ENCODE peak calls at places on chromosome 21, in six cellular contexts. Y, G, F, A, U and I are unnamed samples.

GRCh38 chr21:44684077-44684476 is 2.1 kb upstream of the KRTAP12-1 start:
- DNase-seq in G (no peak), Y (no peak), A (no peak), F (no peak), U (no peak), I (no peak)

GRCh38 chr21:45516671-45517151 is 25.5 kb downstream of the SLC19A1 start:
- DNase-seq in F (no peak), A (no peak), Y (no peak), U (no peak), G (no peak), I (no peak)

GRCh38 chr21:16420086-16420724 is 690.4 kb downstream of the USP25 start:
- DNase-seq in F (no peak), A (peak; percentile 2), G (no peak), Y (peak; percentile 18), U (peak; percentile 2), I (no peak)

GRCh38 chr21:18608226-18608625 is 204.6 kb upstream of the TMPRSS15 start:
- DNase-seq in F (no peak), A (no peak), U (no peak), G (no peak), Y (no peak), I (no peak)

GRCh38 chr21:39867198-39867650 is at the start of gene PCP4:
- DNase-seq in G (peak; percentile 78), U (peak; percentile 53), Y (no peak), A (no peak), F (peak; percentile 82), I (peak; percentile 92)

GRCh38 chr21:31299291-31300147 is 44.5 kb downstream of the TIAM1 start:
- DNase-seq in A (no peak), G (no peak), Y (no peak), F (no peak), U (no peak), I (no peak)

GRCh38 chr21:34875830-34876229 is 173.3 kb downstream of the RUNX1 start:
- DNase-seq in U (no peak), Y (peak; percentile 50), A (no peak), G (no peak), F (no peak), I (no peak)

GRCh38 chr21:46392921-46393320 is 65.8 kb upstream of the DIP2A start:
- DNase-seq in Y (peak; percentile 29), A (no peak), F (no peak), U (no peak), G (no peak), I (no peak)

GRCh38 chr21:44507673-44508425 is 32.1 kb downstream of the KRTAP10-1 start:
- DNase-seq in G (no peak), Y (no peak), U (no peak), A (no peak), F (no peak), I (no peak)

GRCh38 chr21:29155118-29155932 is 24.9 kb downstream of the MAP3K7CL start:
- DNase-seq in F (no peak), U (peak; percentile 11), Y (peak; percentile 62), G (no peak), A (no peak), I (peak; percentile 36)

GRCh38 chr21:46001821-46002681 is 20.5 kb downstream of the COL6A1 start:
- DNase-seq in F (no peak), G (no peak), A (no peak), Y (no peak), U (no peak), I (no peak)

GRCh38 chr21:31660134-31660565 is 657 bp downstream of the SOD1 start:
- DNase-seq in G (no peak), F (no peak), Y (no peak), U (no peak), A (peak; percentile 37), I (peak; percentile 54)

GRCh38 chr21:41369105-41369914 is 7.5 kb downstream of the MX2 start:
- DNase-seq in U (peak; percentile 8), F (peak; percentile 56), A (peak; percentile 30), G (no peak), Y (no peak), I (peak; percentile 84)
- H3K4me3 ChIP-seq in U (peak overlapping the region; percentile 27), F (no peak overlapping the region), A (no peak overlapping the region), G (peak overlapping the region; percentile 45), Y (no peak overlapping the region), I (peak overlapping the region; percentile 46)

DNA sequence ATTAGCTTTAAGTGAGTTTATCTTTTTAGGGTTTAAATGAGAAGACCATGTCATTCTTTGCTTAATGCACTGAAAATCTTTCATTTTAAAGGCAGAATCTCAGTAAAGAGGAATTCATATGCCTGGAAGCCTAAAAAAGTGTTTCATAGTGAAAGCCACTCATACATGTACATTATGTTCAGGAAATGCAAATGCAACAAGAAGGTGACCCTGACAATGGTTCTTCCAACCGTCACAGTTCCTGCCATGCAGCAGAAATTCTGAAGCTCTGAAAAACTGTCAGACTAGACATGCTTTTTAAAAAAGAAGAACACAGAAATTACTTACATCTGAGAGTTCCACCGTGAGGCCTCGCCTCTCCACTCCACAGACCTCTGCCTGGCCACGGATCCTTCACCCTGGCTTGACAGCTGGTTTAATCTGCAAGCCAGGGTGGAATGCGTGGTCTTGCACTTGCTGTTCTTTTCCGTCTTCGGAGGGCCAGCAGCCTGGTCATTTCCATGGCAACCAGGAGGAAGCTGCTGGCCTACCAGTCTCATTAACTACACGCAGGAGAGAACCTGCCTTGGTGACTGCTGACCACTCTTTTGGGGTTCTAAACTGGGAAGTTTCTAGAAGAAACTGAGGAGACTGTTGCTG is 41.8 kb upstream of the PAXBP1 start:
- DNase-seq in F (peak; percentile 18), G (no peak), A (no peak), Y (no peak), U (no peak), I (peak; percentile 64)
- H3K23ac ChIP-seq in F (no peak overlapping the region), G (no peak overlapping the region), A (no peak overlapping the region), Y (no peak overlapping the region), U (no peak overlapping the region), I (no peak overlapping the region)

DNA sequence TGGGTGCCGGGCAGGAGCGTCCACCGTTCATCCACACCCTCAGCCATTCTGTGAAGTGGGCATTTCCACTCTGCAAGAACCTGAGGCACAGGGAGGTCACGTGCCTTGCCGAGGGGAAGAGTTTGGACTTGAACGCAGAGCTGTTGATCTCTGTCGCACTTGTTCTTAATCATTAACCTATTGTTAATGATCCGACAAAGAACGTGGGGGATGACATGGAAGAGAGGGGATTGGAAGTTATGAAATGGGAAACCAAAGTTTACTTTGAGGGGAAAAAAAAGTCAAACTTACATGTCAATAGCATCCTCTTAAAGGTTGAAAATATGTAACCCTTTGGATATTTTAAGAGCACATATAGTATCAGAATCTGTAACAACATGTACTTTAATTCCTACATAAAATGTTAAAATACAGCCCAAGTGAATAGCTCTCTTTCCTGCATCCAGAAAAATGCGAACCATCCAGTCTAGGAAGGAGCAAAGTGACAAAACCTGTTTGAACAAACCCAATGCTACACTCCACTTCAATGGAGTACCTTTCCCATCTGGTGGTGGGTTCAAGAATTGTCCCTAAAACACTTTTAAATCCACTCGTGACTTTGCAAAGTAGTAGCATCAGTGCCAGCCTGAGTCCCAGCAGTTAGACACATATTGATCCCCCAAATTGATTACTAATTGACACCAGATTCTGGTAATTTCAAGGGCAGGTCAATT is 75.5 kb downstream of the SETD4 start:
- DNase-seq in A (no peak), Y (no peak), U (peak; percentile 27), G (no peak), F (no peak), I (peak; percentile 22)
- H3K4me3 ChIP-seq in A (no peak overlapping the region), Y (no peak overlapping the region), U (no peak overlapping the region), G (no peak overlapping the region), F (no peak overlapping the region), I (no peak overlapping the region)

GRCh38 chr21:26096972-26097371 is 73.6 kb downstream of the APP start:
- DNase-seq in F (no peak), Y (no peak), U (no peak), G (no peak), A (no peak), I (no peak)
- H3K23ac ChIP-seq in F (no peak overlapping the region), Y (no peak overlapping the region), U (no peak overlapping the region), G (no peak overlapping the region), A (no peak overlapping the region), I (no peak overlapping the region)

GRCh38 chr21:38822754-38823374 is 17.1 kb downstream of the ETS2 start:
- DNase-seq in G (no peak), F (no peak), U (no peak), A (peak; percentile 67), Y (no peak), I (no peak)

GRCh38 chr21:38821959-38822682 is 16.4 kb downstream of the ETS2 start:
- DNase-seq in U (no peak), F (no peak), G (no peak), Y (no peak), A (no peak), I (no peak)

GRCh38 chr21:38825269-38825668 is 19.5 kb downstream of the ETS2 start:
- DNase-seq in G (no peak), U (no peak), F (no peak), A (peak; percentile 31), Y (no peak), I (no peak)

GRCh38 chr21:38824124-38824822 is 18.5 kb downstream of the ETS2 start:
- DNase-seq in G (no peak), A (peak; percentile 98), U (no peak), F (no peak), Y (peak; percentile 90), I (no peak)

GRCh38 chr21:38823737-38824123 is 18.0 kb downstream of the ETS2 start:
- DNase-seq in Y (no peak), G (no peak), U (no peak), A (no peak), F (no peak), I (no peak)
- H3K4me3 ChIP-seq in Y (no peak overlapping the region), G (no peak overlapping the region), U (no peak overlapping the region), A (no peak overlapping the region), F (no peak overlapping the region), I (no peak overlapping the region)

DNA sequence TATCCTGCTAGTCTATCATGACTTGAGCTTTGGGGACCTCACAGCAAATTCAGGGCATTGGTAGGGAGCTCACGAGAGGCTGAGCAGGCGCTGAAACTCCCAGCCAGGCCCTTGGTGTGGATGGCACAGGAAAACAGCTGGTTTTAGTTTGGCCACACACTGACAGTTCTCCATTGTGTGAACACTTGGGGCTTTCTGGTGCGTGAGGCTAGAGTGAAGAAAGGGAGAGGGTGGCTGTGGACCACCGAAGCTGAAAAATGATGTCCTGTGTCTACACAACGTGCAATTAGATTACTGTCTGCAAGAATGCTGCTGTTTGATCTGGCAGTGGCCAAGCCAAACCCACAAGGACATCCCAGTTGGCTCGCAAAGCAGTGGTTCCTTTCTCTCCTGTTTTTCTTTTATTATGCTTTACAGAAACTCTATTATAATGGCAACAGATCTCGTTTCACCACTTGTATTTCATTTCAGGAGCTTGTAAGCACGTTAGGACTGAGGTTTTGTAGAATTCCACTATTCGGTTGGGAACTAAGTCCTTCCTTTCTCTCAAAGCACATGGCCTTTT is 58.9 kb downstream of the ERG start:
- DNase-seq in G (no peak), U (no peak), Y (no peak), F (no peak), A (no peak), I (no peak)
- H3K23ac ChIP-seq in G (no peak overlapping the region), U (no peak overlapping the region), Y (no peak overlapping the region), F (no peak overlapping the region), A (no peak overlapping the region), I (no peak overlapping the region)